ENCODE peak calls at places on chromosomes 2 and 18, in ten cellular contexts. One of them, this sample, is unnamed.

GRCh38 chr2:88627856-88628568 is 748 bp upstream of the EIF2AK3 start:
- DNase-seq in HepG2: no peak
- DNase-seq in stomach: peak; percentile 89
- DNase-seq in suprapubic skin: peak; percentile 97
- DNase-seq in uterus: peak; percentile 89
- DNase-seq in upper lobe of left lung: peak; percentile 58
- DNase-seq in ovary: peak; percentile 88
- DNase-seq in IMR-90: peak; percentile 97
- DNase-seq in A549: peak; percentile 98
- DNase-seq in body of pancreas: peak; percentile 94
- DNase-seq in this sample: peak; percentile 69

GRCh38 chr2:225122582-225123486 is 80.6 kb upstream of the DOCK10 start:
- DNase-seq in uterus: no peak
- DNase-seq in body of pancreas: no peak
- DNase-seq in stomach: no peak
- DNase-seq in A549: peak; percentile 17
- DNase-seq in ovary: no peak
- DNase-seq in suprapubic skin: no peak
- DNase-seq in IMR-90: peak; percentile 47
- DNase-seq in upper lobe of left lung: no peak
- DNase-seq in HepG2: no peak
- DNase-seq in this sample: no peak

GRCh38 chr2:237669628-237670351 is 42.4 kb downstream of the LRRFIP1 start:
- DNase-seq in suprapubic skin: peak; percentile 89
- DNase-seq in uterus: peak; percentile 91
- DNase-seq in body of pancreas: peak; percentile 51
- DNase-seq in IMR-90: peak; percentile 100
- DNase-seq in A549: peak; percentile 24
- DNase-seq in upper lobe of left lung: no peak
- DNase-seq in ovary: peak; percentile 83
- DNase-seq in HepG2: peak; percentile 85
- DNase-seq in stomach: no peak
- DNase-seq in this sample: no peak

GRCh38 chr2:231123362-231123898 is 1.4 kb downstream of the HTR2B start:
- DNase-seq in uterus: no peak
- DNase-seq in upper lobe of left lung: no peak
- DNase-seq in stomach: no peak
- DNase-seq in suprapubic skin: no peak
- DNase-seq in ovary: no peak
- DNase-seq in HepG2: peak; percentile 37
- DNase-seq in body of pancreas: no peak
- DNase-seq in A549: no peak
- DNase-seq in IMR-90: peak; percentile 28
- DNase-seq in this sample: no peak

GRCh38 chr18:49922228-49922627 is 108.9 kb upstream of the ACAA2 start:
- DNase-seq in body of pancreas: no peak
- DNase-seq in IMR-90: no peak
- DNase-seq in suprapubic skin: no peak
- DNase-seq in HepG2: no peak
- DNase-seq in uterus: no peak
- DNase-seq in stomach: no peak
- DNase-seq in upper lobe of left lung: no peak
- DNase-seq in ovary: no peak
- DNase-seq in A549: no peak
- DNase-seq in this sample: no peak

GRCh38 chr18:48635806-48636205 is 97.0 kb downstream of the CTIF start:
- DNase-seq in suprapubic skin: no peak
- DNase-seq in IMR-90: no peak
- DNase-seq in body of pancreas: no peak
- DNase-seq in ovary: no peak
- DNase-seq in stomach: no peak
- DNase-seq in uterus: no peak
- DNase-seq in upper lobe of left lung: no peak
- DNase-seq in A549: no peak
- DNase-seq in HepG2: no peak
- DNase-seq in this sample: no peak

GRCh38 chr18:79566841-79567370 is 112.7 kb upstream of the CTDP1 start:
- DNase-seq in body of pancreas: peak; percentile 4
- DNase-seq in IMR-90: no peak
- DNase-seq in suprapubic skin: peak; percentile 56
- DNase-seq in stomach: no peak
- DNase-seq in uterus: no peak
- DNase-seq in HepG2: no peak
- DNase-seq in upper lobe of left lung: peak; percentile 66
- DNase-seq in A549: no peak
- DNase-seq in ovary: no peak
- DNase-seq in this sample: no peak

GRCh38 chr2:175937216-175937615 is 64.9 kb downstream of the LNPK start:
- DNase-seq in ovary: no peak
- DNase-seq in IMR-90: no peak
- DNase-seq in upper lobe of left lung: no peak
- DNase-seq in body of pancreas: no peak
- DNase-seq in HepG2: no peak
- DNase-seq in A549: no peak
- DNase-seq in suprapubic skin: no peak
- DNase-seq in stomach: no peak
- DNase-seq in uterus: no peak
- DNase-seq in this sample: no peak

GRCh38 chr2:222241054-222241453 is 57.7 kb downstream of the PAX3 start:
- DNase-seq in IMR-90: no peak
- DNase-seq in body of pancreas: no peak
- DNase-seq in A549: no peak
- DNase-seq in stomach: no peak
- DNase-seq in HepG2: no peak
- DNase-seq in upper lobe of left lung: no peak
- DNase-seq in suprapubic skin: no peak
- DNase-seq in uterus: no peak
- DNase-seq in ovary: no peak
- DNase-seq in this sample: no peak

GRCh38 chr2:119657486-119658145 is 21.4 kb upstream of the TMEM177 start:
- DNase-seq in body of pancreas: no peak
- DNase-seq in upper lobe of left lung: no peak
- DNase-seq in A549: no peak
- DNase-seq in HepG2: no peak
- DNase-seq in IMR-90: no peak
- DNase-seq in ovary: no peak
- DNase-seq in stomach: no peak
- DNase-seq in uterus: no peak
- DNase-seq in suprapubic skin: no peak
- DNase-seq in this sample: no peak

GRCh38 chr2:200026312-200026711 is 70.9 kb downstream of the MAIP1 start:
- DNase-seq in stomach: no peak
- DNase-seq in body of pancreas: no peak
- DNase-seq in upper lobe of left lung: no peak
- DNase-seq in ovary: no peak
- DNase-seq in HepG2: no peak
- DNase-seq in uterus: no peak
- DNase-seq in IMR-90: no peak
- DNase-seq in suprapubic skin: no peak
- DNase-seq in A549: no peak
- DNase-seq in this sample: no peak

GRCh38 chr2:16069933-16070647 is 129.7 kb downstream of the MYCN start:
- DNase-seq in ovary: peak; percentile 33
- DNase-seq in upper lobe of left lung: peak; percentile 55
- DNase-seq in uterus: no peak
- DNase-seq in stomach: no peak
- DNase-seq in A549: no peak
- DNase-seq in HepG2: peak; percentile 91
- DNase-seq in body of pancreas: no peak
- DNase-seq in suprapubic skin: no peak
- DNase-seq in IMR-90: no peak
- DNase-seq in this sample: no peak

GRCh38 chr2:135800513-135801460 is 36.2 kb downstream of the LCT start:
- DNase-seq in HepG2: no peak
- DNase-seq in body of pancreas: no peak
- DNase-seq in IMR-90: no peak
- DNase-seq in A549: no peak
- DNase-seq in suprapubic skin: no peak
- DNase-seq in ovary: no peak
- DNase-seq in upper lobe of left lung: no peak
- DNase-seq in stomach: no peak
- DNase-seq in uterus: no peak
- DNase-seq in this sample: no peak

GRCh38 chr2:223075301-223076270 is 23.6 kb downstream of the KCNE4 start:
- DNase-seq in uterus: no peak
- DNase-seq in A549: no peak
- DNase-seq in stomach: no peak
- DNase-seq in upper lobe of left lung: no peak
- DNase-seq in suprapubic skin: no peak
- DNase-seq in ovary: no peak
- DNase-seq in IMR-90: peak; percentile 86
- DNase-seq in body of pancreas: no peak
- DNase-seq in HepG2: no peak
- DNase-seq in this sample: no peak

GRCh38 chr2:64629329-64629781 is 24.4 kb downstream of the SERTAD2 start:
- DNase-seq in uterus: no peak
- DNase-seq in body of pancreas: peak; percentile 34
- DNase-seq in IMR-90: no peak
- DNase-seq in stomach: peak; percentile 26
- DNase-seq in HepG2: no peak
- DNase-seq in upper lobe of left lung: no peak
- DNase-seq in ovary: no peak
- DNase-seq in A549: no peak
- DNase-seq in suprapubic skin: peak; percentile 44
- DNase-seq in this sample: no peak
- TF ChIP-seq POLR2A in uterus: no peak
- TF ChIP-seq POLR2A in body of pancreas: no peak
- TF ChIP-seq POLR2A in IMR-90: no peak
- TF ChIP-seq POLR2A in stomach: no peak
- TF ChIP-seq POLR2A in HepG2: no peak
- TF ChIP-seq POLR2A in upper lobe of left lung: no peak
- TF ChIP-seq POLR2A in ovary: no peak
- TF ChIP-seq POLR2A in A549: no peak
- TF ChIP-seq POLR2A in suprapubic skin: no peak
- TF ChIP-seq POLR2A in this sample: no peak

DNA sequence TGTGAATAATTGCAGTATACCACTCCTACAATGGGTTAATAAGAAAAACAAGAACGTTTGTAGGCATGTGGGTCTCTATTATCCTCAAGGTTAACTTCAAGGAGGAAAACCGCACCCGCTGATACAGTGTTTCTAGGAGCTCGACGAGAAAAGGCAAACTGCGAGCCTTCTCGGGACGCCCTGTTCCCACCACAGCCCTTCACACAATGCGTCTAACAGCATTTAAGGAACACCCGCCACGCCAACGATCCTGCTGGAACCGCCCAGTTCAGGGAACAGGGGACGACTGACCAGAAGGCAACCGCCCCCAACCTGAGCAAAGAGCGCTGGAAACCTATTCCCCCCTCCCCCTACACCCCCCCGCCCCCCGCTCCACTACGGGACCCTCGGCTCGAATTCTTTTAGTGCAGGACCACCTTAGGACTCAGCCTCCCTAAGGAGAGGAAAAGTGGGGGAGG is 710 bp upstream of the TMSB10 start:
- DNase-seq in ovary: peak; percentile 88
- DNase-seq in uterus: peak; percentile 71
- DNase-seq in stomach: peak; percentile 83
- DNase-seq in upper lobe of left lung: no peak
- DNase-seq in suprapubic skin: peak; percentile 92
- DNase-seq in A549: peak; percentile 80
- DNase-seq in HepG2: no peak
- DNase-seq in body of pancreas: peak; percentile 79
- DNase-seq in IMR-90: peak; percentile 55
- DNase-seq in this sample: no peak
- TF ChIP-seq POLR2A in ovary: peak; percentile 6
- TF ChIP-seq POLR2A in uterus: no peak
- TF ChIP-seq POLR2A in stomach: no peak
- TF ChIP-seq POLR2A in upper lobe of left lung: peak; percentile 50
- TF ChIP-seq POLR2A in suprapubic skin: peak; percentile 21
- TF ChIP-seq POLR2A in A549: peak; percentile 56
- TF ChIP-seq POLR2A in HepG2: no peak
- TF ChIP-seq POLR2A in body of pancreas: peak; percentile 58
- TF ChIP-seq POLR2A in IMR-90: peak; percentile 48
- TF ChIP-seq POLR2A in this sample: peak; percentile 68

DNA sequence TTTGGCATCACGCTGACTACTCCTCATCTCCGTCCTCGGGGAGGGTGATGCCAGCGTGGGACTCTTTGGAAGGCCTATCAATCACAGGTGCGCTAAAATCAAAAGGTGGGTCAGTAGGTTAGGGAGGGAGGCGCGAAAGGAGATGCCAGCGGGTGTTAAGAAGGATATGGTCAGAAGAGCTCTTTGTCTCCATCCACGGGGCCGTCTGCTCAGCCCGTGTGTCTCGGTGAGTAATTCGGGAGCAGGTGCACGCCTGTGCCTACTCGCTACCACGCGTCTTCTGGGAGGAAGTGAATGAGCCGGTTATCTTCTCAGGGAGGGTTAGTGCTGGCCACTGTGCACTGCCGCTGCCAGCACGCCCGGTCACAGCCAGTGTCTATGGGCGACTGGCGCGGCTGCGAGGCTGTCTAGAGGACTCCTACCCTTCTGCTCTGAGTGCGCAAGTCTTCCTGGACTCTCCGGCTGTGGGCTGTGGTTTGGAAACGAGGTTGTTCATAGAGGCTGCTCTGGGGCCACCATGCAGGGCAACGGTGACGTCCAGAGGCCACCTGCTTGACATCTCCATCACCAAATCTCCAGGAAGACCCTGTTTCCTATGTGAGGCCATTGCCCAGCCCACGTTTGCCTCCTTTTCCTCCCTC is 153.4 kb downstream of the MBP start:
- DNase-seq in upper lobe of left lung: no peak
- DNase-seq in stomach: no peak
- DNase-seq in A549: no peak
- DNase-seq in IMR-90: no peak
- DNase-seq in uterus: no peak
- DNase-seq in ovary: no peak
- DNase-seq in HepG2: no peak
- DNase-seq in body of pancreas: no peak
- DNase-seq in suprapubic skin: no peak
- DNase-seq in this sample: no peak
- TF ChIP-seq POLR2A in upper lobe of left lung: no peak
- TF ChIP-seq POLR2A in stomach: no peak
- TF ChIP-seq POLR2A in A549: no peak
- TF ChIP-seq POLR2A in IMR-90: no peak
- TF ChIP-seq POLR2A in uterus: no peak
- TF ChIP-seq POLR2A in ovary: no peak
- TF ChIP-seq POLR2A in HepG2: no peak
- TF ChIP-seq POLR2A in body of pancreas: no peak
- TF ChIP-seq POLR2A in suprapubic skin: no peak
- TF ChIP-seq POLR2A in this sample: no peak

DNA sequence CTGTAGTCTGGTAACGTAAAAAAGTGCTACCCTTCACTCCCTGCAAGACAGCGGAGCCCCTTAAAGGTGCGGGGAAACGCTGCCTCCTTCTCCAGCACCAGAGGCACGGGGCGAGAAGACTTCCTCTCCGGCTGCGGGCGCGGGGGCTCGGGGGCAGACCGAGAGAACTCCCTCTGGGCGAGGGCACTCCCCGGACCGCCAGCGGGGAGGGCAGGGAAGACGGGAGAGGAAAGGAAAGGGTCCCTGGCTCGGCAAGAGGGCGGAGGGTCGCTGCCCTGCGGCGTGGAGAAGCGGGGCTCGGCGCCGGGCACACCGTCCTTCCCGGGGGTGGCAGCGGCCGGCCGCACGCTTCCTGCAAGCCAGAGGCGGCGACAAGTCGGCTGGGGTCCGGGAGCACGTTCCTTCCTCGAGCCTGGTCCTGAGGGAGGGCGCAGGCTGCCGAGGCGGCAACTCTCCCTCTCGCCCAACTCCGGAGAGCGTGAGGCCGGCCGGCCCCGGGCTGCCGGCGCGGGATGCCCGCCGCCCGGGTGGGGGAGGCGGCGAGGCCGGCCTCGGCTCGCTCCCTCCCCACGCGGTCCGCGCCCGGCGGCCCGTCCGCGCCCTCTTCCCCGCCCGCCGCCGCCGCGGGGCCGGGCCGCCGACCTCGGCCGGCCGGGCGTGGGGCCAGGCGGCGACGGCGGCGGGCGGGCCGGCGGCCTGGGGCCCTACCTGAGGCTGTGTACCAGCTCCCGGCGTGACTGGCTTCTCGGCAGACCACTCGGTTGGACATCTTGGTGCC is 1.1 kb downstream of the MEMO1 start:
- DNase-seq in IMR-90: no peak
- DNase-seq in HepG2: no peak
- DNase-seq in body of pancreas: peak; percentile 40
- DNase-seq in A549: peak; percentile 35
- DNase-seq in suprapubic skin: peak; percentile 71
- DNase-seq in stomach: peak; percentile 33
- DNase-seq in uterus: peak; percentile 27
- DNase-seq in upper lobe of left lung: peak; percentile 91
- DNase-seq in ovary: peak; percentile 25
- DNase-seq in this sample: peak; percentile 29
- TF ChIP-seq POLR2A in IMR-90: no peak
- TF ChIP-seq POLR2A in HepG2: no peak
- TF ChIP-seq POLR2A in body of pancreas: no peak
- TF ChIP-seq POLR2A in A549: no peak
- TF ChIP-seq POLR2A in suprapubic skin: no peak
- TF ChIP-seq POLR2A in stomach: no peak
- TF ChIP-seq POLR2A in uterus: no peak
- TF ChIP-seq POLR2A in upper lobe of left lung: no peak
- TF ChIP-seq POLR2A in ovary: no peak
- TF ChIP-seq POLR2A in this sample: no peak

This sample was measured in H54.